ENCODE peak calls at places on chromosomes 3 and 15, in five cellular contexts. I, T, U, G and F are unnamed samples. For H3K36me3, the result is how much of the 10 kb centered on the place peaks cover.

GRCh38 chr3:49785565-49786356 is 581 bp downstream of the IP6K1 start:
- DNase-seq in I (peak), T (peak), U (peak), G (no peak), F (peak)

GRCh38 chr15:82043726-82044372 is 2.0 kb downstream of the MEX3B start:
- DNase-seq in I (no peak), T (peak), U (no peak), G (no peak), F (no peak)

GRCh38 chr3:195240939-195241338 is 30.0 kb downstream of the XXYLT1 start:
- DNase-seq in I (no peak), T (no peak), U (no peak), G (no peak), F (no peak)

GRCh38 chr3:69209413-69209812 is 87.0 kb upstream of the LMOD3 start:
- DNase-seq in I (no peak), T (no peak), U (no peak), G (no peak), F (no peak)

GRCh38 chr3:39184081-39184967 is 8.1 kb downstream of the XIRP1 start:
- DNase-seq in I (no peak), T (no peak), U (no peak), G (no peak), F (peak)

GRCh38 chr15:66899555-66900350 is 165.6 kb upstream of the SMAD3 start:
- DNase-seq in I (no peak), T (no peak), U (no peak), G (no peak), F (no peak)

GRCh38 chr3:61687206-61687605 is 125.8 kb downstream of the PTPRG start:
- DNase-seq in I (no peak), T (peak), U (no peak), G (no peak), F (no peak)

GRCh38 chr3:186320862-186321568 is 41.0 kb downstream of the DGKG start:
- DNase-seq in I (no peak), T (no peak), U (no peak), G (no peak), F (no peak)

GRCh38 chr3:194075802-194076460 is 60.0 kb upstream of the HES1 start:
- DNase-seq in I (no peak), T (no peak), U (no peak), G (no peak), F (no peak)

GRCh38 chr15:77295446-77295845 is 124.5 kb downstream of the PEAK1 start:
- DNase-seq in I (no peak), T (no peak), U (no peak), G (no peak), F (no peak)

DNA sequence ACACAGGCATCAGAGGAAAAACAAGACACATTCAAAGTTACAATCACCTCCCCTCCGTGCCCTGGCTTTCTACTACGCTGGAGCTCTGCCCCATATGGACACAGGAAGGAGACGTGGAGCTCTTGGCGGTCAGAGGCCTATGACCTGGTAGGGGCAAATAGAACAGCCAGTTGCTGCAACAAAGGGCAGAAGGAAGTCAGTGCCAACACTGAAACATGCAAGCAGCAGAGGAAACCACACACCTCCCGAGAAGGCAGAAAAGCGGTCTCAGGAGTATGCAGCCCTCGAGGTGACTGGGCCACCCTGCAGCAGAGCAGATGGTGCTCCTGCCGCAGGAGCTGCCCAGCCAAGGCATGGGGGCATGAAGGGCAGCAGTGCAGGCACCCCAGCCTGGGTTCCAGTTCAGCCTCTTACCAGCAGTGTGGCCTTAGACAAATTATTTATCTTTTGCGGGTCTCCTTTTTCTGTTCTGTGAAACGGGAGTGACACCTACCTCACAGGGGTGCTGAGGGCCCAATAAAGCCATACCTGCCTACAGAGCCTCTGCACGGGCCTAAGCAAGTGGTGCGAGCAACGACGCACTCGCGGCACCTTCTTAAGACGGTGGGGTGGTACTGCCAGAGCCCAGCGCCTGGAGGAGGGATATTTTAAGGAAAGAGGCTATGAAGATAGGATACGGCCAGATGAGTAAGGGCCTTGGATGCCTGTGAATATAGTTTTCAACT is 8.6 kb downstream of the ZXDC start:
- DNase-seq in I (no peak), T (no peak), U (no peak), G (peak), F (no peak)
- H3K36me3 ChIP-seq in I (under half), T (half or more), U (under half), G (half or more), F (half or more)

DNA sequence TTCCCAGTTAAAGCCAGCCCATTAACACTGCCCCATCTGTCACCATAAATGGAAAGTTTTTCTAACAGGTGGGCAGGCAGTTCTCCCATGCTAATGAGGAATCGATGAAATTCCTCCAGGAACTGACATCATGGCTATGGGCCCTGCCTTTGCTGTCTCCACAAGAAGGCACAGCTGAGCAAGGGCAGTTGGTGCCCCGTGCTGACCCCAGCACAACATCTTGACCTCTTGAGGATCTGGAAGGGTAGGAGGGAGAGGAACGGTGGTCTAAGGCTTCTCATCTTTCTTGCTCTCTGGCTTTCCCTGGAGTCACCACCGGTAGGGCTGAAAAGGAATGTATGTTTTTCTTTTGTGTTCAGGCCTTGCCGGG is 46.7 kb downstream of the CHCHD6 start:
- DNase-seq in I (no peak), T (no peak), U (no peak), G (no peak), F (peak)
- TF ChIP-seq CTCF in I (no peak), T (no peak), U (no peak), G (no peak), F (no peak)

GRCh38 chr3:101862453-101863165 is 13.3 kb downstream of the NFKBIZ start:
- DNase-seq in I (no peak), T (no peak), U (no peak), G (no peak), F (no peak)
- TF ChIP-seq POLR2AphosphoS5 in I (no peak), T (peak), U (peak), G (no peak), F (no peak)

GRCh38 chr3:120402257-120402656 is 48.5 kb downstream of the FSTL1 start:
- DNase-seq in I (no peak), T (no peak), U (no peak), G (no peak), F (no peak)
- H3K36me3 ChIP-seq in I (under half), T (under half), U (half or more), G (half or more), F (under half)

DNA sequence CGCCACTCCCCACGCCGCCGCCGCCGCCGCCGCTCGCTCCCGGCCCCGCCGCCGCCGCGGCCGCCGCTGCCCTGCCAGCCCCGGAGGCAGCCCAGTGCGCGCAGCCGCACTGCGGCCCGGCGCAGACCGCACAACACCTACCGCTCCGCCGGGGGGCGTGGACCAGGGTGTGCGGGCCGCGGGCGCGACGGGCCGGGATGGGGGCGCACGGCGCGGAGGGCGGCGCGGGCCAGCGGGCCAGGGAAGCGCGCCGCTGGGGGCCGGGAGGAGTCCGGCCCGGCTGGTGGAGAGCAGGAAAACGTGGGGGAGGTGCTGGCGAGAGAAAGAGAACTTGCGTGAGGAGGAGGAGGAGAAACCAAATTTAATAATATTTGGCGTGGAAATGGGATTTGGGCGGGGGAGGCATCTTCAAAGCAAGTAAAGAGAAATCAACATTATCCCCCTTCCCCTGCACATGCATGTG is at the start of gene RFX7:
- DNase-seq in I (peak), T (peak), U (peak), G (peak), F (no peak)
- TF ChIP-seq CTCF in I (no peak), T (no peak), U (no peak), G (no peak), F (no peak)

GRCh38 chr3:169237181-169237580 is 426.3 kb downstream of the MECOM start:
- DNase-seq in I (no peak), T (no peak), U (no peak), G (no peak), F (no peak)

GRCh38 chr3:169240786-169241486 is 422.6 kb downstream of the MECOM start:
- DNase-seq in I (no peak), T (no peak), U (peak), G (no peak), F (no peak)

GRCh38 chr3:169236662-169237174 is 426.8 kb downstream of the MECOM start:
- DNase-seq in I (no peak), T (no peak), U (no peak), G (no peak), F (no peak)

GRCh38 chr3:169239756-169240155 is 423.8 kb downstream of the MECOM start:
- DNase-seq in I (no peak), T (no peak), U (peak), G (no peak), F (no peak)

GRCh38 chr3:169238562-169238961 is 424.9 kb downstream of the MECOM start:
- DNase-seq in I (no peak), T (no peak), U (no peak), G (no peak), F (no peak)
- TF ChIP-seq POLR2AphosphoS5 in I (no peak), T (no peak), U (no peak), G (no peak), F (no peak)

GRCh38 chr3:101667331-101667730 is 9.6 kb downstream of the ZBTB11 start:
- DNase-seq in I (no peak), T (no peak), U (no peak), G (no peak), F (no peak)
- H3K36me3 ChIP-seq in I (under half), T (half or more), U (under half), G (half or more), F (under half)